ENCODE peak calls at places on chromosomes 5 and 9, in five cellular contexts. K is HL-60, Y is IMR-90, C is thyroid gland, P is fibroblast of pulmonary artery. T is an unnamed sample.

GRCh38 chr5:107968998-107969397 is 298.3 kb upstream of the EFNA5 start:
- DNase-seq in K (no peak), Y (peak), C (no peak), P (peak), T (no peak)

GRCh38 chr9:4038182-4038723 is 261.6 kb downstream of the GLIS3 start:
- DNase-seq in K (no peak), Y (peak), C (no peak), P (peak), T (peak)

GRCh38 chr5:97840643-97841042 is 657.6 kb upstream of the RIOK2 start:
- DNase-seq in K (no peak), Y (peak), C (no peak), P (peak), T (no peak)

GRCh38 chr5:149404746-149405549 is 25.9 kb upstream of the IL17B start:
- DNase-seq in K (no peak), Y (peak), C (no peak), P (no peak), T (no peak)

GRCh38 chr9:35793461-35793860 is 2.1 kb downstream of the NPR2 start:
- DNase-seq in K (no peak), Y (no peak), C (no peak), P (no peak), T (no peak)

GRCh38 chr9:4689687-4690104 is 10.3 kb downstream of the CDC37L1 start:
- DNase-seq in K (no peak), Y (peak), C (peak), P (no peak), T (no peak)

GRCh38 chr5:160260881-160261815 is 31.8 kb downstream of the FABP6 start:
- DNase-seq in K (peak), Y (peak), C (peak), P (peak), T (peak)

GRCh38 chr9:37449877-37450632 is 15.2 kb downstream of the ZBTB5 start:
- DNase-seq in K (no peak), Y (no peak), C (no peak), P (no peak), T (no peak)

GRCh38 chr5:90871356-90871755 is 312.8 kb downstream of the ADGRV1 start:
- DNase-seq in K (no peak), Y (no peak), C (no peak), P (no peak), T (no peak)

GRCh38 chr5:16863380-16864007 is 72.6 kb downstream of the MYO10 start:
- DNase-seq in K (no peak), Y (no peak), C (no peak), P (no peak), T (no peak)

DNA sequence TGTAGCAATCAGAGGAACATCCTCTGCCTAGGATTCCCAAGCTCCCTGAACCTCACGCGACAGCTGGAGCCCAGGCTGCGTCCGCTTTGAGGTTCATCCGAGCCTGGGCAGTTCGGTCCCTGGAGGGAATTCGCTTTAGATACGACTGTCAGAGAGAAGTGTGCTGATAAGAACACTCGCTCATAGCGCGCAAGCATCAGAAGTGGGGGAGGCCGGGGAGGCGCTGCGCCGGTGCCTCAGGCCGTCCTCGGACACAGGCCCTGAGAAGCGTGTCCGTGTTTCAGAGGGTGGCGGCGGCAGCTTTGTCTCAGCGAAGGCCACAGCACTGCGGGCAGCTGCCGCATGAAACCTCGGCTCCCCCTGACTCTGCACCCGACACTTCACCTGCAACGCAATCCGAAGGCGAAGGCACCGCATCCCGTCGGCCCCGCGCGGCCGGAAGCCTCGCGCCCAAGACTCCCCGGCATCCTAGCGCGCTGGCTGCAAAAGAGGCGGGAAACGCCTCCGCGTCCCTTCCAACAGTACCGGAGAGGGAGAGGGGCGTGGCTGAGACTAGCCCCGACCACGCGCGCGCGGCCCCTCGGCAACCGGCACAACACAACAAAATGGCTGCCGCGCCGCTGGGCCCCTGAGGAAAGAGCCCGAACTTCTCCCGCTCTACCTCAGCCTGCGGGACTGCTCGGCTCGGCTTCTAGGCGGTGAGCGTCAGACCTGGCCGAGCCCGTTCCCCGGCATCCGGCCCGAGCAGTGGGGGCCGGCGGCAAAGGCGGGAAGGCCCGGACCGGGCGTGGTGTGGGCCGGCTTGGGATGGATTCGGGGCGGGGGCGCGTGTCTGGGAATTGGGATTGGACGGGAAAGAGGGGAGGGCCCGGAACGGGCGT is at the start of gene CNTRL:
- DNase-seq in K (peak), Y (peak), C (peak), P (peak), T (peak)
- H3K4me3 ChIP-seq in K (peak), Y (peak), C (peak), P (peak), T (peak)

DNA sequence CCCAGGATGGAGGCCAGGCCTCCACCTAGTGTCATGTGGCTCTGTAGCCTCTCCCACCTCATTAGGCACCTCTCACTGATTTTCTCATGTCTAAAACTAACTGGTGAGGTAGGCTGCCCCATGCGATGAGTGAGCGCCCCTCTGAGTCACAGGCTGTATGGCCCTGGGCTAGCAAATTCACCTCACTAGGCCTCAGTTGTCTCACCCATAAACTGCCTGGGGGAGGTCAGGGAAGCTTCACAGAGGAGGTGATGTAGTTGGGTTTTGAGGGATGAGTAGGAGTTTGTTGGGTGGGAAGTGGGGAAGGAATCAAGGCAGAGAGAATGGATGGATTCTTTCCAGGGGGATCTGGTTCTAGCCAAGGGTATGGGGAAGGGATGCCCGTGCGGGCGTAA is 8.8 kb downstream of the RXRA start:
- DNase-seq in K (no peak), Y (peak), C (no peak), P (no peak), T (no peak)
- TF ChIP-seq CTCF in K (no peak), Y (no peak), C (no peak), P (no peak), T (no peak)

GRCh38 chr5:88734191-88734640 is 148.8 kb downstream of the MEF2C start:
- DNase-seq in K (peak), Y (no peak), C (no peak), P (no peak), T (no peak)
- H3K4me3 ChIP-seq in K (no peak), Y (no peak), C (no peak), P (no peak), T (no peak)

GRCh38 chr9:29211681-29212589 is 1638.7 kb upstream of the C9orf72 start:
- DNase-seq in K (no peak), Y (no peak), C (peak), P (peak), T (no peak)
- TF ChIP-seq CTCF in K (no peak), Y (peak), C (peak), P (peak), T (peak)

DNA sequence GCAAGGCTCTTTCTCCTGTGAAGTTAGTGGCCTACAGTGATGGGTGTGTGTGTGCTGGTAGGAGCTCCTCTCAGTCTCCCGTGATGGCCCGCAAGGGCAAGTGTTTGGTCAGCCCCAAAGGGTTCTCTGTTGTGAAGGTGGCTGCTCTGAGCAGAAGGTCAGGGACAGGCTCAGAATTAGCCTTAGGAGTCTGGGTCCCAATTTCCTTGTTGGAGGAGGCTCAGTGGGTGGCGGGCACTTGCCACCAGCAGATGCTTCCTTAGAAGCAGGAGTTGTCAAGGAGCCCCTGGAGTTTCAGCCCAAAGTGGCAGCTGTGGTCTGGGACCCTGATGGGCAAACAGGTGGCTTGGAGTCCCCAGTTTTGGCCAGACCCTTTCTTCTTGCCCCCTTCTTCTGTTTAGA is 154.4 kb downstream of the MACROH2A1 start:
- DNase-seq in K (no peak), Y (no peak), C (no peak), P (no peak), T (no peak)
- H3K4me3 ChIP-seq in K (no peak), Y (no peak), C (no peak), P (no peak), T (no peak)

GRCh38 chr9:74961496-74961895 is 8.8 kb upstream of the C9orf40 start:
- DNase-seq in K (no peak), Y (no peak), C (no peak), P (no peak), T (no peak)

GRCh38 chr9:74953235-74953741 is 576 bp upstream of the C9orf40 start:
- DNase-seq in K (no peak), Y (no peak), C (peak), P (no peak), T (no peak)

GRCh38 chr9:74963043-74963442 is 10.3 kb upstream of the C9orf40 start:
- DNase-seq in K (no peak), Y (no peak), C (no peak), P (no peak), T (no peak)

GRCh38 chr9:74960548-74960947 is 7.8 kb upstream of the C9orf40 start:
- DNase-seq in K (peak), Y (peak), C (no peak), P (peak), T (no peak)

DNA sequence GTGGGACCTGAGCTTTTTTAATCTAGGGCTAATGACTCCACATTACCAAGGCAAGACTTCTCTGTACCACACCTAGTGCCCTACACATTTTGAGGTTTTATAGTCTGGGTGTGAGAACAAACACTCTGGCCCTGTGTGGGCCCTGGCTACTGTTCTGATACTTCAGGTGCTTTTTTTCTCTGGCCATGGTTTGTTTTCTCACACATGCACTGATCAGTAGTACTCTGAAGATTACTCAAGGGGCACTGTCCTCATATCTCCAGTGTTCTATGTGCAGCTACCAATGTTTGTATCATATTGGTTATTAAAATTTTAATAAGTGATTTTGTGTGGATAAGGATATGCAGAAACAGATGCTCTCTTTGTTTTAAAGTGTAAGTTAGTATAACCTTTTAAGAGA is 5.9 kb upstream of the C9orf40 start:
- DNase-seq in K (no peak), Y (no peak), C (no peak), P (no peak), T (no peak)
- TF ChIP-seq CTCF in K (no peak), Y (no peak), C (no peak), P (no peak), T (no peak)

GRCh38 chr9:97312556-97312955 is 5.1 kb downstream of the CCDC180 start:
- DNase-seq in K (no peak), Y (no peak), C (no peak), P (no peak), T (no peak)

GRCh38 chr9:97313243-97313642 is 5.8 kb downstream of the CCDC180 start:
- DNase-seq in K (no peak), Y (no peak), C (peak), P (no peak), T (no peak)

GRCh38 chr9:97315550-97315949 is 8.1 kb downstream of the CCDC180 start:
- DNase-seq in K (no peak), Y (peak), C (no peak), P (peak), T (no peak)

GRCh38 chr9:97313746-97314145 is 6.3 kb downstream of the CCDC180 start:
- DNase-seq in K (no peak), Y (no peak), C (peak), P (no peak), T (no peak)

GRCh38 chr9:97314503-97314902 is 7.0 kb downstream of the CCDC180 start:
- DNase-seq in K (no peak), Y (no peak), C (no peak), P (no peak), T (no peak)
- H3K4me3 ChIP-seq in K (no peak), Y (no peak), C (no peak), P (no peak), T (no peak)

GRCh38 chr5:101977729-101978345 is 318.2 kb downstream of the SLCO4C1 start:
- DNase-seq in K (peak), Y (peak), C (no peak), P (peak), T (peak)
- TF ChIP-seq CTCF in K (no peak), Y (peak), C (peak), P (peak), T (peak)

DNA sequence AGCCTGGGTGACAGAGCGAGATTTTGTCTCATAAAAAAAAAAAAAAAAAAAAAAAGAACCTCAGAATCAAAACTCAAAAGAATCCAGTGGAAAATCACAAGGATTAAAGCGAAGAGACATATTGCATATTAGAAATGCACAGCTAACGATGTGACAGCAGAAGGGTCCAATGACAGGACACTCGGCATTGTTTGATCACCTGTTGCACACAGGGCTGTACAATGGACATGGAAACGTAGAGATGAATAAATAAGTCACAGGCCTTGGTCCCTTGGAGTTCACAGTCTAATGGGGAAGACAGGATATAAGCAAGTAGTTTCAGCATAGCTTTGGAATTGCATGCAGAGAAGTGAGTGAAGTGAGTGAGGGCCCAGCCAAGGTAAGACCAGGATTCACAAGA is 25.9 kb upstream of the PIK3R1 start:
- DNase-seq in K (no peak), Y (no peak), C (no peak), P (no peak), T (no peak)
- H3K4me3 ChIP-seq in K (no peak), Y (no peak), C (no peak), P (no peak), T (no peak)

T was measured in astrocyte of the cerebellum.